ENCODE peak calls at places on chromosome 5, in ten cellular contexts. One of them, this sample, is unnamed.

GRCh38 chr5:99104538-99105132 is 175.8 kb upstream of the CHD1 start:
- DNase-seq in PC-3: peak; percentile 65
- DNase-seq in endothelial cell: no peak
- DNase-seq in heart left ventricle: no peak
- DNase-seq in foreskin fibroblast: peak; percentile 49
- DNase-seq in cardiac fibroblast: peak; percentile 59
- DNase-seq in brain microvascular endothelial cell: no peak
- DNase-seq in hepatocyte: peak; percentile 64
- DNase-seq in WERI-Rb-1: no peak
- DNase-seq in AG09319: peak; percentile 4
- DNase-seq in this sample: no peak

GRCh38 chr5:111932628-111933027 is 175.6 kb upstream of the NREP start:
- DNase-seq in AG09319: no peak
- DNase-seq in hepatocyte: no peak
- DNase-seq in brain microvascular endothelial cell: peak; percentile 30
- DNase-seq in cardiac fibroblast: peak; percentile 53
- DNase-seq in heart left ventricle: no peak
- DNase-seq in PC-3: peak; percentile 28
- DNase-seq in foreskin fibroblast: no peak
- DNase-seq in endothelial cell: no peak
- DNase-seq in WERI-Rb-1: no peak
- DNase-seq in this sample: no peak

GRCh38 chr5:39440964-39441363 is 16.2 kb upstream of the DAB2 start:
- DNase-seq in heart left ventricle: no peak
- DNase-seq in PC-3: no peak
- DNase-seq in endothelial cell: no peak
- DNase-seq in foreskin fibroblast: peak; percentile 32
- DNase-seq in cardiac fibroblast: peak; percentile 34
- DNase-seq in AG09319: no peak
- DNase-seq in brain microvascular endothelial cell: no peak
- DNase-seq in hepatocyte: no peak
- DNase-seq in WERI-Rb-1: no peak
- DNase-seq in this sample: no peak

GRCh38 chr5:139458580-139459407 is 3.7 kb downstream of the ECSCR start:
- DNase-seq in PC-3: peak; percentile 59
- DNase-seq in cardiac fibroblast: peak; percentile 87
- DNase-seq in heart left ventricle: no peak
- DNase-seq in brain microvascular endothelial cell: peak; percentile 87
- DNase-seq in AG09319: no peak
- DNase-seq in endothelial cell: no peak
- DNase-seq in hepatocyte: no peak
- DNase-seq in WERI-Rb-1: no peak
- DNase-seq in foreskin fibroblast: peak; percentile 84
- DNase-seq in this sample: no peak

GRCh38 chr5:120252839-120253238 is 211.3 kb upstream of the PRR16 start:
- DNase-seq in WERI-Rb-1: no peak
- DNase-seq in PC-3: peak; percentile 34
- DNase-seq in foreskin fibroblast: peak; percentile 32
- DNase-seq in endothelial cell: no peak
- DNase-seq in brain microvascular endothelial cell: peak; percentile 48
- DNase-seq in heart left ventricle: no peak
- DNase-seq in AG09319: no peak
- DNase-seq in cardiac fibroblast: peak; percentile 51
- DNase-seq in hepatocyte: no peak
- DNase-seq in this sample: no peak

GRCh38 chr5:176535655-176536131 is 1.5 kb downstream of the RNF44 start:
- DNase-seq in endothelial cell: no peak
- DNase-seq in cardiac fibroblast: no peak
- DNase-seq in PC-3: peak; percentile 17
- DNase-seq in hepatocyte: no peak
- DNase-seq in foreskin fibroblast: peak; percentile 47
- DNase-seq in WERI-Rb-1: no peak
- DNase-seq in brain microvascular endothelial cell: no peak
- DNase-seq in AG09319: no peak
- DNase-seq in heart left ventricle: no peak
- DNase-seq in this sample: no peak

GRCh38 chr5:107669543-107670027 is 1.2 kb downstream of the EFNA5 start:
- DNase-seq in PC-3: peak; percentile 43
- DNase-seq in heart left ventricle: peak; percentile 67
- DNase-seq in AG09319: no peak
- DNase-seq in endothelial cell: peak; percentile 52
- DNase-seq in cardiac fibroblast: peak; percentile 58
- DNase-seq in foreskin fibroblast: peak; percentile 76
- DNase-seq in brain microvascular endothelial cell: peak; percentile 22
- DNase-seq in hepatocyte: peak; percentile 55
- DNase-seq in WERI-Rb-1: peak; percentile 10
- DNase-seq in this sample: peak; percentile 46

GRCh38 chr5:15009420-15009819 is 137.8 kb upstream of the ANKH start:
- DNase-seq in brain microvascular endothelial cell: peak; percentile 83
- DNase-seq in AG09319: peak; percentile 29
- DNase-seq in foreskin fibroblast: peak; percentile 84
- DNase-seq in WERI-Rb-1: no peak
- DNase-seq in hepatocyte: peak; percentile 81
- DNase-seq in heart left ventricle: no peak
- DNase-seq in PC-3: peak; percentile 98
- DNase-seq in endothelial cell: no peak
- DNase-seq in cardiac fibroblast: peak; percentile 82
- DNase-seq in this sample: no peak

GRCh38 chr5:125317546-125317995 is 571.1 kb upstream of the ZNF608 start:
- DNase-seq in hepatocyte: no peak
- DNase-seq in foreskin fibroblast: no peak
- DNase-seq in AG09319: no peak
- DNase-seq in endothelial cell: no peak
- DNase-seq in WERI-Rb-1: peak; percentile 16
- DNase-seq in brain microvascular endothelial cell: no peak
- DNase-seq in heart left ventricle: no peak
- DNase-seq in PC-3: no peak
- DNase-seq in cardiac fibroblast: no peak
- DNase-seq in this sample: no peak

GRCh38 chr5:64635056-64635686 is 55.1 kb upstream of the SHISAL2B start:
- DNase-seq in endothelial cell: no peak
- DNase-seq in AG09319: no peak
- DNase-seq in heart left ventricle: no peak
- DNase-seq in WERI-Rb-1: no peak
- DNase-seq in cardiac fibroblast: peak; percentile 65
- DNase-seq in brain microvascular endothelial cell: no peak
- DNase-seq in foreskin fibroblast: peak; percentile 65
- DNase-seq in hepatocyte: peak; percentile 34
- DNase-seq in PC-3: peak; percentile 54
- DNase-seq in this sample: no peak

GRCh38 chr5:96065577-96066385 is 104.1 kb upstream of the ELL2 start:
- DNase-seq in heart left ventricle: no peak
- DNase-seq in AG09319: no peak
- DNase-seq in PC-3: no peak
- DNase-seq in endothelial cell: no peak
- DNase-seq in brain microvascular endothelial cell: no peak
- DNase-seq in cardiac fibroblast: no peak
- DNase-seq in WERI-Rb-1: peak; percentile 39
- DNase-seq in foreskin fibroblast: no peak
- DNase-seq in hepatocyte: no peak
- DNase-seq in this sample: no peak

GRCh38 chr5:119382167-119382566 is 26.3 kb downstream of the TNFAIP8 start:
- DNase-seq in hepatocyte: no peak
- DNase-seq in brain microvascular endothelial cell: no peak
- DNase-seq in cardiac fibroblast: peak; percentile 42
- DNase-seq in endothelial cell: no peak
- DNase-seq in PC-3: no peak
- DNase-seq in AG09319: no peak
- DNase-seq in heart left ventricle: no peak
- DNase-seq in WERI-Rb-1: no peak
- DNase-seq in foreskin fibroblast: no peak
- DNase-seq in this sample: no peak

GRCh38 chr5:54534306-54534705 is 16.7 kb downstream of the SNX18 start:
- DNase-seq in endothelial cell: no peak
- DNase-seq in WERI-Rb-1: no peak
- DNase-seq in AG09319: no peak
- DNase-seq in heart left ventricle: no peak
- DNase-seq in hepatocyte: no peak
- DNase-seq in brain microvascular endothelial cell: no peak
- DNase-seq in PC-3: no peak
- DNase-seq in cardiac fibroblast: no peak
- DNase-seq in foreskin fibroblast: no peak
- DNase-seq in this sample: no peak

GRCh38 chr5:7015586-7016256 is 302.5 kb downstream of the TENT4A start:
- DNase-seq in hepatocyte: no peak
- DNase-seq in endothelial cell: peak; percentile 10
- DNase-seq in WERI-Rb-1: peak; percentile 67
- DNase-seq in brain microvascular endothelial cell: no peak
- DNase-seq in cardiac fibroblast: no peak
- DNase-seq in heart left ventricle: no peak
- DNase-seq in PC-3: peak; percentile 47
- DNase-seq in AG09319: no peak
- DNase-seq in foreskin fibroblast: no peak
- DNase-seq in this sample: no peak

GRCh38 chr5:116002116-116002906 is 30.0 kb upstream of the ARL14EPL start:
- DNase-seq in heart left ventricle: no peak
- DNase-seq in hepatocyte: no peak
- DNase-seq in endothelial cell: no peak
- DNase-seq in AG09319: no peak
- DNase-seq in cardiac fibroblast: peak; percentile 53
- DNase-seq in WERI-Rb-1: no peak
- DNase-seq in PC-3: peak; percentile 43
- DNase-seq in foreskin fibroblast: peak; percentile 54
- DNase-seq in brain microvascular endothelial cell: no peak
- DNase-seq in this sample: no peak

GRCh38 chr5:80399553-80400239 is 8.2 kb upstream of the ZFYVE16 start:
- DNase-seq in hepatocyte: no peak
- DNase-seq in PC-3: peak; percentile 8
- DNase-seq in WERI-Rb-1: no peak
- DNase-seq in AG09319: peak; percentile 48
- DNase-seq in cardiac fibroblast: peak; percentile 86
- DNase-seq in heart left ventricle: no peak
- DNase-seq in endothelial cell: no peak
- DNase-seq in brain microvascular endothelial cell: peak; percentile 2
- DNase-seq in foreskin fibroblast: peak; percentile 70
- DNase-seq in this sample: no peak

GRCh38 chr5:34959323-34959722 is 30.0 kb downstream of the DNAJC21 start:
- DNase-seq in PC-3: peak; percentile 75
- DNase-seq in brain microvascular endothelial cell: peak; percentile 42
- DNase-seq in WERI-Rb-1: no peak
- DNase-seq in foreskin fibroblast: peak; percentile 71
- DNase-seq in endothelial cell: no peak
- DNase-seq in AG09319: no peak
- DNase-seq in hepatocyte: peak; percentile 40
- DNase-seq in cardiac fibroblast: peak; percentile 60
- DNase-seq in heart left ventricle: no peak
- DNase-seq in this sample: no peak

DNA sequence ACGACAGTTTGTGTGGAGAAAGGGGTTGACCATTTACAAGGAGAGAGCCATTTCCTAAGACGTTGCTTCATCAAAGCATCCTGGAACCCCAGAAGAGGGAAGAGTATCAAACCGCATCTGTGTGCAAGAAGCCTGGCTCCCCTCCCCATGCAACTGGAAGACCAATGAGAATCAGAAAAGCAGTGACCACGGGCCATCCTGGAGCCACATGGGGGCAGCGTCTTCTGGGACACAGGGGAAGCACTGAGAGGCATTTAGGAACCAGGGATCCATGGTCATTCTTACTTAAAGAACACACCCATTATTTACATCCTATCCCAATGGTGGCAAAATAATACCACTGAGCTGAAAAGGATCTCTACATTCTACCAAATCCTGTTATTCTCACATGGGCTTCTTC is 29.3 kb downstream of the SEMA5A start:
- DNase-seq in heart left ventricle: no peak
- DNase-seq in cardiac fibroblast: no peak
- DNase-seq in foreskin fibroblast: no peak
- DNase-seq in AG09319: no peak
- DNase-seq in endothelial cell: peak; percentile 31
- DNase-seq in WERI-Rb-1: peak; percentile 68
- DNase-seq in brain microvascular endothelial cell: no peak
- DNase-seq in PC-3: peak; percentile 40
- DNase-seq in hepatocyte: no peak
- DNase-seq in this sample: no peak
- TF ChIP-seq CTCF in heart left ventricle: no peak
- TF ChIP-seq CTCF in cardiac fibroblast: no peak
- TF ChIP-seq CTCF in foreskin fibroblast: no peak
- TF ChIP-seq CTCF in AG09319: no peak
- TF ChIP-seq CTCF in endothelial cell: no peak
- TF ChIP-seq CTCF in WERI-Rb-1: peak; percentile 74
- TF ChIP-seq CTCF in brain microvascular endothelial cell: peak; percentile 43
- TF ChIP-seq CTCF in PC-3: peak; percentile 60
- TF ChIP-seq CTCF in hepatocyte: no peak
- TF ChIP-seq CTCF in this sample: no peak

DNA sequence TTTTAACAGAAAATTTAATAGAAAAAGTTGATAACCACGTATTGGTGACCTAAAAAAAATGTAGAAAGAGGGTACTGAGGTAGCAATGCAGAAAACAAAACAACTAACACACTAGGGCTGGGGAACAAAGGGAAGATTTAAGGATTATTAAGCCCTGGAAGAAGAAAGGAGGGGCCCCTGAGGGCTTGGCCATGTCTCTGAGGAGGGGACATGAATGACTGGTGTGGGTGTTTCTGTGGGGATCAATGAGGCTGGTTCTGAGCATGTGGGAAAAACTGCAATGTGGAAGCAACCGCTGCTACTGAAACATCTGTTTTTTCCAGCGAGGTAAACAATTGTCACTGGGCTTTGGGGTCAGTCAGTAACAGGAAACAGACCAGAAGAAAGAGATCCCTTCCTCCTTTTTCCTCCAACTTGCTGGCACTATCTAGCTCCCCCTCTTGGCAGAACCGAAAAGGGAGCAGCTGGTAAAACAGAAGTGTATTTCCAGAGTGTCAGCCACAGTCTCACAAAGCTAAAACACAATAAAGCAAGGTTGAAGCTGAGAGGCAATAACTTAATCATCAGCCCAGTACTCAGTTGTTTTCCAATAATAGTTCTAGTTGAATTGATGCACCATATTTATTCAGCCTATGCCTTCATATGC is 48.3 kb downstream of the ATPSCKMT start:
- DNase-seq in WERI-Rb-1: peak; percentile 67
- DNase-seq in brain microvascular endothelial cell: no peak
- DNase-seq in AG09319: no peak
- DNase-seq in heart left ventricle: no peak
- DNase-seq in hepatocyte: no peak
- DNase-seq in cardiac fibroblast: peak; percentile 7
- DNase-seq in endothelial cell: peak; percentile 54
- DNase-seq in PC-3: no peak
- DNase-seq in foreskin fibroblast: peak; percentile 25
- DNase-seq in this sample: no peak
- TF ChIP-seq CTCF in WERI-Rb-1: peak; percentile 82
- TF ChIP-seq CTCF in brain microvascular endothelial cell: peak; percentile 62
- TF ChIP-seq CTCF in AG09319: peak; percentile 38
- TF ChIP-seq CTCF in heart left ventricle: peak; percentile 27
- TF ChIP-seq CTCF in hepatocyte: peak; percentile 21
- TF ChIP-seq CTCF in cardiac fibroblast: peak; percentile 34
- TF ChIP-seq CTCF in endothelial cell: peak; percentile 55
- TF ChIP-seq CTCF in PC-3: peak; percentile 69
- TF ChIP-seq CTCF in foreskin fibroblast: peak; percentile 50
- TF ChIP-seq CTCF in this sample: peak; percentile 45

GRCh38 chr5:90421136-90421535 is 11.6 kb upstream of the CETN3 start:
- DNase-seq in endothelial cell: peak; percentile 28
- DNase-seq in foreskin fibroblast: peak; percentile 18
- DNase-seq in heart left ventricle: no peak
- DNase-seq in hepatocyte: peak; percentile 42
- DNase-seq in PC-3: peak; percentile 32
- DNase-seq in AG09319: no peak
- DNase-seq in brain microvascular endothelial cell: no peak
- DNase-seq in cardiac fibroblast: peak; percentile 21
- DNase-seq in WERI-Rb-1: no peak
- DNase-seq in this sample: no peak
- TF ChIP-seq CTCF in endothelial cell: no peak
- TF ChIP-seq CTCF in foreskin fibroblast: peak; percentile 5
- TF ChIP-seq CTCF in heart left ventricle: no peak
- TF ChIP-seq CTCF in hepatocyte: peak; percentile 22
- TF ChIP-seq CTCF in PC-3: peak; percentile 50
- TF ChIP-seq CTCF in AG09319: no peak
- TF ChIP-seq CTCF in brain microvascular endothelial cell: peak; percentile 42
- TF ChIP-seq CTCF in cardiac fibroblast: peak; percentile 20
- TF ChIP-seq CTCF in WERI-Rb-1: peak; percentile 31
- TF ChIP-seq CTCF in this sample: peak; percentile 46

GRCh38 chr5:26009742-26010141 is 1028.6 kb downstream of the CDH9 start:
- DNase-seq in endothelial cell: peak; percentile 24
- DNase-seq in AG09319: no peak
- DNase-seq in hepatocyte: peak; percentile 39
- DNase-seq in PC-3: peak; percentile 52
- DNase-seq in heart left ventricle: no peak
- DNase-seq in WERI-Rb-1: peak; percentile 53
- DNase-seq in brain microvascular endothelial cell: no peak
- DNase-seq in cardiac fibroblast: no peak
- DNase-seq in foreskin fibroblast: no peak
- DNase-seq in this sample: no peak
- TF ChIP-seq CTCF in endothelial cell: no peak
- TF ChIP-seq CTCF in AG09319: no peak
- TF ChIP-seq CTCF in hepatocyte: peak; percentile 51
- TF ChIP-seq CTCF in PC-3: peak; percentile 77
- TF ChIP-seq CTCF in heart left ventricle: no peak
- TF ChIP-seq CTCF in WERI-Rb-1: peak; percentile 53
- TF ChIP-seq CTCF in brain microvascular endothelial cell: no peak
- TF ChIP-seq CTCF in cardiac fibroblast: no peak
- TF ChIP-seq CTCF in foreskin fibroblast: no peak
- TF ChIP-seq CTCF in this sample: peak; percentile 59